ENCODE peak calls at places on chromosomes 1 and 21, in five cellular contexts. One of them, this sample, is unnamed. For H3K27me3, the result is how much of the 10 kb centered on the place peaks cover.

GRCh38 chr1:224149733-224150132 is 33.3 kb upstream of the DEGS1 start:
- DNase-seq in aorta: no peak
- DNase-seq in heart right ventricle: no peak
- DNase-seq in colonic mucosa: no peak
- DNase-seq in GM23338: peak
- DNase-seq in this sample: no peak

GRCh38 chr1:20124451-20125057 is 5.2 kb upstream of the PLA2G2D start:
- DNase-seq in colonic mucosa: peak
- DNase-seq in GM23338: no peak
- DNase-seq in heart right ventricle: no peak
- DNase-seq in aorta: no peak
- DNase-seq in this sample: no peak

GRCh38 chr21:39441502-39442475 is 3.8 kb downstream of the LCA5L start:
- DNase-seq in aorta: no peak
- DNase-seq in heart right ventricle: no peak
- DNase-seq in colonic mucosa: no peak
- DNase-seq in GM23338: peak
- DNase-seq in this sample: peak

GRCh38 chr1:27137544-27138075 is 17.3 kb downstream of the SLC9A1 start:
- DNase-seq in aorta: no peak
- DNase-seq in GM23338: no peak
- DNase-seq in colonic mucosa: peak
- DNase-seq in heart right ventricle: no peak
- DNase-seq in this sample: no peak

GRCh38 chr21:46126321-46127238 is 28.7 kb downstream of the COL6A2 start:
- DNase-seq in colonic mucosa: no peak
- DNase-seq in GM23338: no peak
- DNase-seq in heart right ventricle: peak
- DNase-seq in aorta: peak
- DNase-seq in this sample: peak

GRCh38 chr1:57544345-57544744 is 120.5 kb upstream of the DAB1 start:
- DNase-seq in GM23338: no peak
- DNase-seq in colonic mucosa: no peak
- DNase-seq in heart right ventricle: no peak
- DNase-seq in aorta: no peak
- DNase-seq in this sample: no peak

GRCh38 chr1:10514490-10515235 is 39.9 kb downstream of the PEX14 start:
- DNase-seq in aorta: no peak
- DNase-seq in GM23338: peak
- DNase-seq in colonic mucosa: no peak
- DNase-seq in heart right ventricle: no peak
- DNase-seq in this sample: peak

GRCh38 chr1:110612060-110612745 is 6.0 kb upstream of the KCNA2 start:
- DNase-seq in heart right ventricle: no peak
- DNase-seq in GM23338: no peak
- DNase-seq in colonic mucosa: peak
- DNase-seq in aorta: no peak
- DNase-seq in this sample: no peak

GRCh38 chr1:183472488-183473285 is at the start of gene SMG7:
- DNase-seq in colonic mucosa: peak
- DNase-seq in aorta: peak
- DNase-seq in GM23338: peak
- DNase-seq in heart right ventricle: peak
- DNase-seq in this sample: peak

GRCh38 chr1:219066631-219067349 is 106.9 kb upstream of the LYPLAL1 start:
- DNase-seq in aorta: no peak
- DNase-seq in heart right ventricle: no peak
- DNase-seq in GM23338: peak
- DNase-seq in colonic mucosa: no peak
- DNase-seq in this sample: no peak

GRCh38 chr21:25170681-25171080 is 436.6 kb downstream of the MRPL39 start:
- DNase-seq in aorta: no peak
- DNase-seq in colonic mucosa: no peak
- DNase-seq in GM23338: no peak
- DNase-seq in heart right ventricle: no peak
- DNase-seq in this sample: no peak

GRCh38 chr1:29237906-29238600 is 1.7 kb downstream of the PTPRU start:
- DNase-seq in heart right ventricle: peak
- DNase-seq in colonic mucosa: peak
- DNase-seq in aorta: peak
- DNase-seq in GM23338: peak
- DNase-seq in this sample: no peak

DNA sequence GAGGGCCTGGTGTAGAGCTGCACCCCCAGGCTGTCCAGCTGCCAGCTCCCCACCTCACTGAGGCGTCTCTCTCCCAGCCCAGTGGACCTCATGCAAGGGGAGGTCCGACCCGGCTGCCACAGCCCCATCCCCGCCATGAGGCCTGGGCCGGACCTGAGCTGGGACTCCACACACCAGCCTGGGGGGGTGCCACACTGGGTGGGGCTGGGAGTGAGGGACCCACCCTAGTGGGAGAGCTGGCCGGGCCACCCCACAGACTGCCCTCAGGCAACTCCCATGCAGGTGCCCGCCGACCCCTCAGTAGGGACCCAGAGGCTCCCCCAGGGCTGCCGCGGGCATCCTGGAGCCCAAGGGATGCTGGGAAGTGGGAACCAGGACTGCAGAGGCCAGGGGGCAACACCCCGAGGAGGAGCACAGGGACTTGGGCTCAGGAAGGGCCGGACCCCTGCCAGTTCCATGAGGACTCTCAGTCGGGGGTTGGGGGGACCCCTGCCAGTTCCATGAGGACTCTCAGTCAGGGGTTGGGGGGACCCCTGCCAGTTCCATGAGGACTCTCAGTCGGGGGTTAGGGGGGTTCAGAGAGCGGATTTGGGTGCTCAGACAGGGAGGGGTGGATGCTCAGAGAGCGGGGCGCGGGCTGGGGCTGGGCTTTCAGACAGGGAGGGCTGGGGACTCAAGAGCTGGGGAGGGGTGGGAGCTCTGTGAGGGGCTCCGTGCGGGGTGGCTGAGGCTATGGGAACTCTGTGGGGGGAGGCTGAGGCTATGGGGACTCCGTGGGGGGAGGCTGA is 1.2 kb upstream of the RNF223 start:
- DNase-seq in heart right ventricle: peak
- DNase-seq in colonic mucosa: no peak
- DNase-seq in aorta: peak
- DNase-seq in GM23338: no peak
- DNase-seq in this sample: no peak
- H3K27me3 ChIP-seq in heart right ventricle: under half
- H3K27me3 ChIP-seq in colonic mucosa: under half
- H3K27me3 ChIP-seq in aorta: under half
- H3K27me3 ChIP-seq in GM23338: under half
- H3K27me3 ChIP-seq in this sample: under half

GRCh38 chr1:38064232-38064903 is 17.8 kb upstream of the POU3F1 start:
- DNase-seq in colonic mucosa: no peak
- DNase-seq in heart right ventricle: no peak
- DNase-seq in aorta: no peak
- DNase-seq in GM23338: peak
- DNase-seq in this sample: no peak
- H3K4me3 ChIP-seq in colonic mucosa: no peak
- H3K4me3 ChIP-seq in heart right ventricle: no peak
- H3K4me3 ChIP-seq in aorta: no peak
- H3K4me3 ChIP-seq in GM23338: no peak
- H3K4me3 ChIP-seq in this sample: no peak

DNA sequence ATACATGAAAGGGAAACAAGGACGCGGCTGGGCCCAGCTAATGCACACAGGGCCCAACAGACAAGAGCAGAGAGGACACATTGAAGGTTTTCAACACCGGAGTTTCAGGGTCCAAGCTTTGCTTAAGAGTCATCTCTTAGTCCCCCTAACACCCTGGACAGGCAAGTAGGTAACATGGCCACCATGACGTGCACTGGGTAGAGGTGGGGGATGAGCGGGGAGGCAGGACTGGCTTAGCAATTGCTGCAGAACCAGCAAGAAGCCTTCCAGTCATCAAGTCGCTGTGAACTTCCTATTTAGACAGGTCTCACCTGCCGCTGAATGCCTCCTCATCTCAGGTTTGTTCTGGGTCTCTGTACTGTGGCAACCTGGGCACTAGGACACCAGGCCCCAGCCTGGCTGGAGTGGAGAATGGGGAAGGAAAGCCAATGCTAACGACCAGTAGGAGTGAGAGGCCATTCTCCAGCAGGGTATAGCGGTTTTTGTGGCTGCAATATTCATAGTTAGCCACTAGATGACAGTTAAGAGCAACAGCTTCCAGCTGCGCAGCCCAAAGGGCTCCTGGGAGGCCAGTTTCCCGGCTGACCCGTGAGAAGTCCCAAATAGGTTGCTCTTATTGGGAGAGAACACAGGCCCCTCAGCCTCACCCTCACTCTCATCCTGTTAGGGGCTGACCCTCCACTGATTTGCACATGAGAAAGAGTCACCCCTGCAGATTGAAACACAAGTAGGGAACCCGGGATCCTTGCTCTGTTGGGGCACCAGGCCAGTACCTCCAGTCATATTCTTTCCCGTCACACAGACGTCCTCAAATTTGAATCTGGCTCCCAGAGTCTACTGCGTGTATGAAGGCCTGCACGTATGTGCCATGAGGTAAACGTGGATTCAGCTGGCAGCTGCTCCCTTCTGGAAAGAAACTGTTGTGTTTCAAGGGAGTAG is 6.0 kb upstream of the PIGC start:
- DNase-seq in colonic mucosa: peak
- DNase-seq in aorta: peak
- DNase-seq in GM23338: peak
- DNase-seq in heart right ventricle: peak
- DNase-seq in this sample: peak
- H3K27ac ChIP-seq in colonic mucosa: no peak
- H3K27ac ChIP-seq in aorta: no peak
- H3K27ac ChIP-seq in GM23338: no peak
- H3K27ac ChIP-seq in heart right ventricle: peak
- H3K27ac ChIP-seq in this sample: no peak

DNA sequence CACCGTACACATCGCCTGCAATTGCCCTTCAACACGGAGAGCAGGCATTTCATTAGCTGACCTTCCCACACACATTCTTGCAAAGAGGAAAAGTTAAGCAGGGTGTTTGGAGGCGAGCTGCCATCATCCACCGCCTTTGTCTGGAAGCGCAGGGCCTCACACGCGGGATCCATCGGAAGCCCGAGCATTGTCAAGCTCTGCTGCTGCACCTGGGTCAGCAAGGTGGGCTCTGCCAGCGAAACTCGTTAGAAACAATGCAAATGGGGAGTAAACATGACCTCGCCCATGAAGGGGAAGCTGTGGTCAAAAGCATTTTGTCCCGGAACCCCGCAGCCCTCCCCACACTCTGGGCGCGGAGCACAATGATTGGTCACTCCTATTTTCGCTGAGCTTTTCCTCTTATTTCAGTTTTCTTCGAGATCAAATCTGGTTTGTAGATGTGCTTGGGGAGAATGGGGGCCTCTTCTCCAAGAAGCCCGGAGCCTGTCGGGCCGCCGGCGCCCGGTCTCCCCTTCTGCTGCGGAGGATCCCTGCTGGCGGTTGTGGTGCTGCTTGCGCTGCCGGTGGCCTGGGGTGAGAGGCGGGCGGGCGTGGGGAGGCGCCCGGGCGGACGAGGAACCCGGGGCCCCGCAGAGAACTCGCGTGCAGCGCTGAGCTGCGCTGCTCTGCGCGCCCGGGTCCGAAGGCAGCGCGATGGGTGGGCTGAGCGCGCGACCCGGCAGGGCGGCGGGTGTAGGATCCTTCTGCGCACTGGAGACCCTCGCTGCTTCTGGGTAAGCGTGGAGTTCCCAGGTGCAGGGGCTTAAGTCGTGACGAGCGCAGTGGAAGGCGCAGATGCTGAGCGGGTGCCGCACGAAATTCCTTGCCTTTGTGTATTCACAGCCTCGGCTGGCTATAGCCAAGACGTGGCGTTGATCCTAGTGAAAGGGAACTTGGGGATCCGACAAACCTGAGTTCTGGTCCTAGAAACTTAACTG is at the start of gene CR1:
- DNase-seq in heart right ventricle: peak
- DNase-seq in GM23338: peak
- DNase-seq in aorta: peak
- DNase-seq in colonic mucosa: no peak
- DNase-seq in this sample: no peak
- H3K27me3 ChIP-seq in heart right ventricle: half or more
- H3K27me3 ChIP-seq in GM23338: under half
- H3K27me3 ChIP-seq in aorta: under half
- H3K27me3 ChIP-seq in colonic mucosa: under half
- H3K27me3 ChIP-seq in this sample: half or more

This sample was measured in WERI-Rb-1.